ENCODE peak calls at places on chromosomes 12 and 14, in nine cellular contexts. One of them, this sample, is unnamed.

GRCh38 chr12:89135976-89136634 is 216.2 kb downstream of the DUSP6 start:
- DNase-seq in cardiac muscle cell: no peak
- DNase-seq in A673: no peak
- DNase-seq in A549: peak
- DNase-seq in PC-9: no peak
- DNase-seq in dorsolateral prefrontal cortex: no peak
- DNase-seq in stomach: no peak
- DNase-seq in AG04450: no peak
- DNase-seq in GM23248: peak
- DNase-seq in this sample: no peak

GRCh38 chr12:55934343-55934742 is 3.4 kb downstream of the DGKA start:
- DNase-seq in stomach: no peak
- DNase-seq in A549: no peak
- DNase-seq in AG04450: no peak
- DNase-seq in GM23248: peak
- DNase-seq in dorsolateral prefrontal cortex: no peak
- DNase-seq in A673: peak
- DNase-seq in cardiac muscle cell: no peak
- DNase-seq in PC-9: no peak
- DNase-seq in this sample: no peak

GRCh38 chr12:130337476-130338303 is at the start of gene PIWIL1:
- DNase-seq in cardiac muscle cell: no peak
- DNase-seq in PC-9: no peak
- DNase-seq in A549: no peak
- DNase-seq in stomach: no peak
- DNase-seq in GM23248: no peak
- DNase-seq in dorsolateral prefrontal cortex: no peak
- DNase-seq in A673: no peak
- DNase-seq in AG04450: no peak
- DNase-seq in this sample: no peak

GRCh38 chr14:98754343-98755025 is 517.5 kb downstream of the BCL11B start:
- DNase-seq in A673: peak
- DNase-seq in A549: no peak
- DNase-seq in AG04450: no peak
- DNase-seq in GM23248: no peak
- DNase-seq in cardiac muscle cell: no peak
- DNase-seq in stomach: no peak
- DNase-seq in PC-9: no peak
- DNase-seq in dorsolateral prefrontal cortex: no peak
- DNase-seq in this sample: no peak

GRCh38 chr12:91741932-91742331 is 403.7 kb downstream of the BTG1 start:
- DNase-seq in A549: no peak
- DNase-seq in PC-9: no peak
- DNase-seq in GM23248: no peak
- DNase-seq in dorsolateral prefrontal cortex: no peak
- DNase-seq in cardiac muscle cell: no peak
- DNase-seq in AG04450: no peak
- DNase-seq in stomach: no peak
- DNase-seq in A673: no peak
- DNase-seq in this sample: no peak

GRCh38 chr12:131933387-131933786 is 4.3 kb downstream of the PUS1 start:
- DNase-seq in A673: no peak
- DNase-seq in GM23248: no peak
- DNase-seq in PC-9: no peak
- DNase-seq in stomach: no peak
- DNase-seq in cardiac muscle cell: no peak
- DNase-seq in AG04450: no peak
- DNase-seq in dorsolateral prefrontal cortex: no peak
- DNase-seq in A549: no peak
- DNase-seq in this sample: no peak

GRCh38 chr14:61391119-61391518 is 69.7 kb downstream of the PRKCH start:
- DNase-seq in A673: no peak
- DNase-seq in A549: no peak
- DNase-seq in AG04450: no peak
- DNase-seq in dorsolateral prefrontal cortex: no peak
- DNase-seq in GM23248: no peak
- DNase-seq in PC-9: no peak
- DNase-seq in cardiac muscle cell: no peak
- DNase-seq in stomach: no peak
- DNase-seq in this sample: no peak

GRCh38 chr14:25095784-25096390 is 45.9 kb upstream of the STXBP6 start:
- DNase-seq in A549: no peak
- DNase-seq in cardiac muscle cell: no peak
- DNase-seq in A673: peak
- DNase-seq in AG04450: no peak
- DNase-seq in dorsolateral prefrontal cortex: no peak
- DNase-seq in GM23248: no peak
- DNase-seq in stomach: no peak
- DNase-seq in PC-9: no peak
- DNase-seq in this sample: no peak

GRCh38 chr14:23984891-23985607 is 3.7 kb upstream of the DHRS4L2 start:
- DNase-seq in stomach: peak
- DNase-seq in A549: peak
- DNase-seq in AG04450: peak
- DNase-seq in GM23248: peak
- DNase-seq in A673: peak
- DNase-seq in PC-9: no peak
- DNase-seq in cardiac muscle cell: no peak
- DNase-seq in dorsolateral prefrontal cortex: no peak
- DNase-seq in this sample: no peak

GRCh38 chr12:102874819-102875218 is 42.2 kb downstream of the PAH start:
- DNase-seq in GM23248: no peak
- DNase-seq in cardiac muscle cell: no peak
- DNase-seq in A673: no peak
- DNase-seq in A549: no peak
- DNase-seq in AG04450: no peak
- DNase-seq in dorsolateral prefrontal cortex: no peak
- DNase-seq in stomach: no peak
- DNase-seq in PC-9: no peak
- DNase-seq in this sample: no peak

GRCh38 chr12:30010071-30011052 is 226.6 kb upstream of the TMTC1 start:
- DNase-seq in stomach: no peak
- DNase-seq in AG04450: no peak
- DNase-seq in dorsolateral prefrontal cortex: no peak
- DNase-seq in cardiac muscle cell: no peak
- DNase-seq in GM23248: no peak
- DNase-seq in A549: no peak
- DNase-seq in PC-9: no peak
- DNase-seq in A673: peak
- DNase-seq in this sample: no peak

DNA sequence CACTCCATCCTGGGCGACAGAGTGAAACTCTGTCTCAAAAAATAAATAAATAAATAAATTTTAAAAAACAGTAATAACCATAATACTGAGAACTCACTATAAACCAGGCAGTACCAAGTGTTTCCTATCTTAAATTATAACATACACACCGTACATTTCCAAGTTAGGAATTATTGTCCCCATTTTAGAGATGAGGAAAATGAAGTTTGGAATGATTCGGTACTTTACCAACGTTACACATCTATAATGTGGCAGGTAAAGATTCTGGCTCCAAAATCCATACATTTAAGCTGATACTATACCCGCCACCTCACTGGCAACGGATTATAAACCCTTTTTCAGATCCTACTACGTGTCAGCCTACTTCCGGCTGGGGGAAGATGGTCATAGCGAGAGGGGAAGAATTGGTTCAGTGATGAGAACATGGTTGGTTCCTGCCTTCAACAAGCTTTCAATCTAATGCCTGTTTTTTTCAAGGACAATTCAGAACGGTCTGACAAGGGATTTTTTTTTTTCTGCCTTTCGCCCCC is 105.9 kb upstream of the ATF7IP start:
- DNase-seq in AG04450: no peak
- DNase-seq in A673: no peak
- DNase-seq in PC-9: no peak
- DNase-seq in GM23248: no peak
- DNase-seq in cardiac muscle cell: no peak
- DNase-seq in A549: no peak
- DNase-seq in dorsolateral prefrontal cortex: no peak
- DNase-seq in stomach: no peak
- DNase-seq in this sample: no peak
- H3K27ac ChIP-seq in AG04450: peak
- H3K27ac ChIP-seq in A673: peak
- H3K27ac ChIP-seq in PC-9: no peak
- H3K27ac ChIP-seq in GM23248: peak
- H3K27ac ChIP-seq in cardiac muscle cell: peak
- H3K27ac ChIP-seq in A549: no peak
- H3K27ac ChIP-seq in dorsolateral prefrontal cortex: peak
- H3K27ac ChIP-seq in stomach: peak
- H3K27ac ChIP-seq in this sample: no peak

GRCh38 chr14:104717137-104717536 is 6.9 kb upstream of the ADSS1 start:
- DNase-seq in PC-9: no peak
- DNase-seq in A673: no peak
- DNase-seq in cardiac muscle cell: no peak
- DNase-seq in stomach: no peak
- DNase-seq in A549: no peak
- DNase-seq in AG04450: no peak
- DNase-seq in dorsolateral prefrontal cortex: no peak
- DNase-seq in GM23248: no peak
- DNase-seq in this sample: no peak
- H3K27ac ChIP-seq in PC-9: no peak
- H3K27ac ChIP-seq in A673: no peak
- H3K27ac ChIP-seq in cardiac muscle cell: no peak
- H3K27ac ChIP-seq in stomach: no peak
- H3K27ac ChIP-seq in A549: no peak
- H3K27ac ChIP-seq in AG04450: no peak
- H3K27ac ChIP-seq in dorsolateral prefrontal cortex: peak
- H3K27ac ChIP-seq in GM23248: no peak
- H3K27ac ChIP-seq in this sample: no peak

GRCh38 chr12:10194160-10194559 is 15.3 kb downstream of the TMEM52B start:
- DNase-seq in stomach: no peak
- DNase-seq in cardiac muscle cell: no peak
- DNase-seq in A673: no peak
- DNase-seq in PC-9: no peak
- DNase-seq in GM23248: peak
- DNase-seq in dorsolateral prefrontal cortex: no peak
- DNase-seq in AG04450: no peak
- DNase-seq in A549: no peak
- DNase-seq in this sample: no peak

GRCh38 chr12:10190558-10191388 is 11.9 kb downstream of the TMEM52B start:
- DNase-seq in A549: peak
- DNase-seq in stomach: peak
- DNase-seq in cardiac muscle cell: peak
- DNase-seq in A673: peak
- DNase-seq in GM23248: peak
- DNase-seq in AG04450: no peak
- DNase-seq in PC-9: peak
- DNase-seq in dorsolateral prefrontal cortex: peak
- DNase-seq in this sample: peak

GRCh38 chr12:10186299-10186698 is 7.5 kb downstream of the TMEM52B start:
- DNase-seq in GM23248: no peak
- DNase-seq in cardiac muscle cell: no peak
- DNase-seq in AG04450: no peak
- DNase-seq in A673: no peak
- DNase-seq in A549: no peak
- DNase-seq in stomach: peak
- DNase-seq in dorsolateral prefrontal cortex: peak
- DNase-seq in PC-9: no peak
- DNase-seq in this sample: no peak

GRCh38 chr12:10191865-10192264 is 13.0 kb downstream of the TMEM52B start:
- DNase-seq in PC-9: peak
- DNase-seq in A673: peak
- DNase-seq in A549: no peak
- DNase-seq in AG04450: no peak
- DNase-seq in dorsolateral prefrontal cortex: no peak
- DNase-seq in stomach: no peak
- DNase-seq in cardiac muscle cell: no peak
- DNase-seq in GM23248: peak
- DNase-seq in this sample: no peak

GRCh38 chr12:10189653-10190052 is 10.8 kb downstream of the TMEM52B start:
- DNase-seq in GM23248: peak
- DNase-seq in A549: no peak
- DNase-seq in cardiac muscle cell: no peak
- DNase-seq in AG04450: no peak
- DNase-seq in PC-9: peak
- DNase-seq in dorsolateral prefrontal cortex: no peak
- DNase-seq in A673: no peak
- DNase-seq in stomach: no peak
- DNase-seq in this sample: no peak
- H3K27ac ChIP-seq in GM23248: peak
- H3K27ac ChIP-seq in A549: no peak
- H3K27ac ChIP-seq in cardiac muscle cell: no peak
- H3K27ac ChIP-seq in AG04450: peak
- H3K27ac ChIP-seq in PC-9: peak
- H3K27ac ChIP-seq in dorsolateral prefrontal cortex: no peak
- H3K27ac ChIP-seq in A673: no peak
- H3K27ac ChIP-seq in stomach: no peak
- H3K27ac ChIP-seq in this sample: no peak

GRCh38 chr12:21892341-21892740 is 48.9 kb downstream of the ABCC9 start:
- DNase-seq in stomach: no peak
- DNase-seq in GM23248: no peak
- DNase-seq in A673: no peak
- DNase-seq in dorsolateral prefrontal cortex: no peak
- DNase-seq in AG04450: no peak
- DNase-seq in A549: no peak
- DNase-seq in PC-9: no peak
- DNase-seq in cardiac muscle cell: no peak
- DNase-seq in this sample: no peak

GRCh38 chr12:21894792-21895392 is 46.3 kb downstream of the ABCC9 start:
- DNase-seq in A673: no peak
- DNase-seq in dorsolateral prefrontal cortex: no peak
- DNase-seq in stomach: no peak
- DNase-seq in A549: no peak
- DNase-seq in PC-9: no peak
- DNase-seq in GM23248: peak
- DNase-seq in cardiac muscle cell: no peak
- DNase-seq in AG04450: no peak
- DNase-seq in this sample: no peak

GRCh38 chr12:21893924-21894323 is 47.3 kb downstream of the ABCC9 start:
- DNase-seq in cardiac muscle cell: no peak
- DNase-seq in stomach: no peak
- DNase-seq in A673: no peak
- DNase-seq in PC-9: no peak
- DNase-seq in dorsolateral prefrontal cortex: no peak
- DNase-seq in AG04450: no peak
- DNase-seq in GM23248: no peak
- DNase-seq in A549: no peak
- DNase-seq in this sample: no peak

GRCh38 chr12:21888464-21888863 is 52.8 kb downstream of the ABCC9 start:
- DNase-seq in A549: no peak
- DNase-seq in AG04450: no peak
- DNase-seq in dorsolateral prefrontal cortex: no peak
- DNase-seq in stomach: no peak
- DNase-seq in GM23248: no peak
- DNase-seq in cardiac muscle cell: no peak
- DNase-seq in PC-9: no peak
- DNase-seq in A673: no peak
- DNase-seq in this sample: no peak

GRCh38 chr12:21891763-21892217 is 49.4 kb downstream of the ABCC9 start:
- DNase-seq in PC-9: no peak
- DNase-seq in stomach: no peak
- DNase-seq in dorsolateral prefrontal cortex: no peak
- DNase-seq in GM23248: no peak
- DNase-seq in A549: no peak
- DNase-seq in AG04450: no peak
- DNase-seq in A673: no peak
- DNase-seq in cardiac muscle cell: no peak
- DNase-seq in this sample: no peak
- H3K27ac ChIP-seq in PC-9: no peak
- H3K27ac ChIP-seq in stomach: peak
- H3K27ac ChIP-seq in dorsolateral prefrontal cortex: no peak
- H3K27ac ChIP-seq in GM23248: no peak
- H3K27ac ChIP-seq in A549: no peak
- H3K27ac ChIP-seq in AG04450: no peak
- H3K27ac ChIP-seq in A673: no peak
- H3K27ac ChIP-seq in cardiac muscle cell: no peak
- H3K27ac ChIP-seq in this sample: no peak

GRCh38 chr12:106897082-106897481 is 58.6 kb upstream of the TMEM263 start:
- DNase-seq in dorsolateral prefrontal cortex: no peak
- DNase-seq in PC-9: no peak
- DNase-seq in A673: peak
- DNase-seq in cardiac muscle cell: no peak
- DNase-seq in AG04450: no peak
- DNase-seq in stomach: no peak
- DNase-seq in A549: no peak
- DNase-seq in GM23248: peak
- DNase-seq in this sample: no peak
- H3K27ac ChIP-seq in dorsolateral prefrontal cortex: no peak
- H3K27ac ChIP-seq in PC-9: no peak
- H3K27ac ChIP-seq in A673: no peak
- H3K27ac ChIP-seq in cardiac muscle cell: no peak
- H3K27ac ChIP-seq in AG04450: no peak
- H3K27ac ChIP-seq in stomach: no peak
- H3K27ac ChIP-seq in A549: no peak
- H3K27ac ChIP-seq in GM23248: no peak
- H3K27ac ChIP-seq in this sample: no peak